ENCODE peak calls at places on chromosomes 12 and 14, in ten cellular contexts. One of them, this sample, is unnamed.
A peak's percentile ranks its signal among the peaks of the same experiment; 100 is the strongest.

GRCh38 chr12:4154672-4155225 is 118.8 kb upstream of the CCND2 start:
- DNase-seq in EH: no peak
- DNase-seq in esophagus squamous epithelium: no peak
- DNase-seq in fibroblast of the conjunctiva: no peak
- DNase-seq in islet precursor cell: no peak
- DNase-seq in midbrain: no peak
- DNase-seq in DMS53: no peak
- DNase-seq in spleen: no peak
- DNase-seq in KG1: no peak
- DNase-seq in stimulated activated CD8-positive, alpha-beta memory T cell treated with anti-CD3 and anti-CD28 coated beads, Interleukin-2, amount 100 ng/mL, for 1 hour: no peak
- DNase-seq in this sample: no peak

GRCh38 chr14:75514673-75515630 is 7.3 kb upstream of the BATF start:
- DNase-seq in EH: peak; percentile 29
- DNase-seq in esophagus squamous epithelium: no peak
- DNase-seq in fibroblast of the conjunctiva: no peak
- DNase-seq in islet precursor cell: no peak
- DNase-seq in midbrain: no peak
- DNase-seq in DMS53: no peak
- DNase-seq in spleen: peak; percentile 93
- DNase-seq in KG1: peak; percentile 69
- DNase-seq in stimulated activated CD8-positive, alpha-beta memory T cell treated with anti-CD3 and anti-CD28 coated beads, Interleukin-2, amount 100 ng/mL, for 1 hour: no peak
- DNase-seq in this sample: no peak

GRCh38 chr14:49461529-49462401 is 124.4 kb downstream of the RPS29 start:
- DNase-seq in EH: peak; percentile 74
- DNase-seq in esophagus squamous epithelium: peak; percentile 2
- DNase-seq in fibroblast of the conjunctiva: peak; percentile 68
- DNase-seq in islet precursor cell: no peak
- DNase-seq in midbrain: peak; percentile 46
- DNase-seq in DMS53: peak; percentile 84
- DNase-seq in spleen: no peak
- DNase-seq in KG1: peak; percentile 69
- DNase-seq in stimulated activated CD8-positive, alpha-beta memory T cell treated with anti-CD3 and anti-CD28 coated beads, Interleukin-2, amount 100 ng/mL, for 1 hour: peak; percentile 10
- DNase-seq in this sample: peak; percentile 68

GRCh38 chr12:50390284-50390683 is 6.1 kb downstream of the FAM186A start:
- DNase-seq in EH: peak; percentile 97
- DNase-seq in esophagus squamous epithelium: no peak
- DNase-seq in fibroblast of the conjunctiva: peak; percentile 80
- DNase-seq in islet precursor cell: peak; percentile 32
- DNase-seq in midbrain: no peak
- DNase-seq in DMS53: no peak
- DNase-seq in spleen: no peak
- DNase-seq in KG1: no peak
- DNase-seq in stimulated activated CD8-positive, alpha-beta memory T cell treated with anti-CD3 and anti-CD28 coated beads, Interleukin-2, amount 100 ng/mL, for 1 hour: no peak
- DNase-seq in this sample: peak; percentile 84

GRCh38 chr12:61713121-61713520 is 547.1 kb upstream of the USP15 start:
- DNase-seq in EH: no peak
- DNase-seq in esophagus squamous epithelium: no peak
- DNase-seq in fibroblast of the conjunctiva: no peak
- DNase-seq in islet precursor cell: no peak
- DNase-seq in midbrain: no peak
- DNase-seq in DMS53: no peak
- DNase-seq in spleen: no peak
- DNase-seq in KG1: no peak
- DNase-seq in stimulated activated CD8-positive, alpha-beta memory T cell treated with anti-CD3 and anti-CD28 coated beads, Interleukin-2, amount 100 ng/mL, for 1 hour: no peak
- DNase-seq in this sample: no peak

GRCh38 chr14:87934185-87934584 is 58.8 kb downstream of the GALC start:
- DNase-seq in EH: no peak
- DNase-seq in esophagus squamous epithelium: no peak
- DNase-seq in fibroblast of the conjunctiva: no peak
- DNase-seq in islet precursor cell: no peak
- DNase-seq in midbrain: no peak
- DNase-seq in DMS53: peak; percentile 7
- DNase-seq in spleen: no peak
- DNase-seq in KG1: no peak
- DNase-seq in stimulated activated CD8-positive, alpha-beta memory T cell treated with anti-CD3 and anti-CD28 coated beads, Interleukin-2, amount 100 ng/mL, for 1 hour: no peak
- DNase-seq in this sample: no peak

GRCh38 chr12:106107566-106107965 is 31.2 kb downstream of the NUAK1 start:
- DNase-seq in EH: peak; percentile 70
- DNase-seq in esophagus squamous epithelium: no peak
- DNase-seq in fibroblast of the conjunctiva: no peak
- DNase-seq in islet precursor cell: no peak
- DNase-seq in midbrain: no peak
- DNase-seq in DMS53: no peak
- DNase-seq in spleen: no peak
- DNase-seq in KG1: no peak
- DNase-seq in stimulated activated CD8-positive, alpha-beta memory T cell treated with anti-CD3 and anti-CD28 coated beads, Interleukin-2, amount 100 ng/mL, for 1 hour: no peak
- DNase-seq in this sample: peak; percentile 71

GRCh38 chr12:52598966-52599365 is 2.3 kb downstream of the KRT72 start:
- DNase-seq in EH: no peak
- DNase-seq in esophagus squamous epithelium: no peak
- DNase-seq in fibroblast of the conjunctiva: no peak
- DNase-seq in islet precursor cell: peak; percentile 48
- DNase-seq in midbrain: no peak
- DNase-seq in DMS53: no peak
- DNase-seq in spleen: no peak
- DNase-seq in KG1: no peak
- DNase-seq in stimulated activated CD8-positive, alpha-beta memory T cell treated with anti-CD3 and anti-CD28 coated beads, Interleukin-2, amount 100 ng/mL, for 1 hour: no peak
- DNase-seq in this sample: no peak

GRCh38 chr12:75909714-75910451 is 121.7 kb downstream of the PHLDA1 start:
- DNase-seq in EH: no peak
- DNase-seq in esophagus squamous epithelium: no peak
- DNase-seq in fibroblast of the conjunctiva: no peak
- DNase-seq in islet precursor cell: no peak
- DNase-seq in midbrain: no peak
- DNase-seq in DMS53: peak; percentile 61
- DNase-seq in spleen: no peak
- DNase-seq in KG1: no peak
- DNase-seq in stimulated activated CD8-positive, alpha-beta memory T cell treated with anti-CD3 and anti-CD28 coated beads, Interleukin-2, amount 100 ng/mL, for 1 hour: no peak
- DNase-seq in this sample: no peak

This sample was measured in HFFc6.